ENCODE peak calls at places on chromosomes 7 and 10, in nine cellular contexts. P is CD8-positive, alpha-beta memory T cell; Z is endothelial cell; J is AG08395; K is stimulated activated CD4-positive, alpha-beta T cell treated with anti-CD3 and anti-CD28 coated beads, Interleukin-2, amount 100 ng/mL, for 24 hours; T is Caco-2; S is substantia nigra; I is MCF 10A; Q is activated CD4-positive, alpha-beta memory T cell treated with anti-CD3 and anti-CD28 coated beads for 36 hours. B is an unnamed sample.

GRCh38 chr7:107069457-107069856 is 25.0 kb downstream of the PRKAR2B start:
- DNase-seq in P (no peak), Z (no peak), J (no peak), K (no peak), T (no peak), S (no peak), I (no peak), Q (no peak), B (no peak)

GRCh38 chr10:117496616-117497028 is 45.9 kb upstream of the EMX2 start:
- DNase-seq in P (peak; percentile 46), Z (peak; percentile 92), J (peak; percentile 83), K (peak; percentile 79), T (peak; percentile 91), S (peak; percentile 12), I (peak; percentile 81), Q (peak; percentile 79), B (peak; percentile 54)

GRCh38 chr7:124152859-124153692 is 120.2 kb upstream of the TMEM229A start:
- DNase-seq in P (no peak), Z (peak; percentile 49), J (peak; percentile 33), K (no peak), T (peak; percentile 49), S (no peak), I (peak; percentile 62), Q (no peak), B (no peak)

GRCh38 chr10:71809628-71810027 is 36.3 kb upstream of the VSIR start:
- DNase-seq in P (no peak), Z (no peak), J (no peak), K (no peak), T (no peak), S (no peak), I (no peak), Q (no peak), B (no peak)

GRCh38 chr10:132465193-132465888 is 68.3 kb downstream of the PWWP2B start:
- DNase-seq in P (no peak), Z (no peak), J (no peak), K (no peak), T (no peak), S (no peak), I (no peak), Q (no peak), B (no peak)

GRCh38 chr7:76155938-76156337 is 45.8 kb upstream of the SRRM3 start:
- DNase-seq in P (no peak), Z (no peak), J (no peak), K (no peak), T (no peak), S (no peak), I (peak; percentile 85), Q (no peak), B (no peak)

GRCh38 chr10:17227367-17228080 is 517 bp upstream of the VIM start:
- DNase-seq in P (peak; percentile 9), Z (no peak), J (peak; percentile 24), K (peak; percentile 41), T (peak; percentile 30), S (no peak), I (peak; percentile 38), Q (peak; percentile 40), B (peak; percentile 58)

GRCh38 chr10:76244061-76244686 is 812.8 kb downstream of the LRMDA start:
- DNase-seq in P (no peak), Z (no peak), J (no peak), K (no peak), T (no peak), S (no peak), I (no peak), Q (no peak), B (no peak)

GRCh38 chr7:42071372-42072261 is 165.4 kb downstream of the GLI3 start:
- DNase-seq in P (no peak), Z (no peak), J (peak; percentile 37), K (no peak), T (no peak), S (no peak), I (peak; percentile 65), Q (no peak), B (no peak)

GRCh38 chr7:130932088-130932487 is 198.1 kb upstream of the KLF14 start:
- DNase-seq in P (no peak), Z (no peak), J (no peak), K (peak; percentile 16), T (no peak), S (no peak), I (no peak), Q (no peak), B (no peak)

B was measured in T-helper 2 cell treated with Interferon-gamma antibody and Interleukin-4, amounts not matched to agents 5 μg/mL and 100 μg/mL, for 36 hours.